ENCODE peak calls at places on chromosomes 7 and 10, in seven cellular contexts. A, F, M, B, S, Z and G are unnamed samples.

GRCh38 chr7:4694653-4695335 is 12.7 kb downstream of the FOXK1 start:
- DNase-seq in F (no peak), B (peak; percentile 90), A (no peak), M (no peak), S (no peak), Z (peak; percentile 42), G (no peak)

GRCh38 chr7:55144333-55144954 is 125.6 kb downstream of the EGFR start:
- DNase-seq in B (no peak), S (no peak), A (no peak), Z (peak; percentile 26), F (no peak), M (no peak), G (no peak)

GRCh38 chr10:125802739-125803138 is 20.3 kb downstream of the UROS start:
- DNase-seq in B (no peak), Z (peak; percentile 8), M (no peak), S (no peak), F (no peak), A (no peak), G (no peak)

GRCh38 chr7:129774359-129774758 is 162.8 kb downstream of the NRF1 start:
- DNase-seq in A (peak; percentile 35), F (no peak), Z (no peak), B (no peak), S (no peak), M (no peak), G (no peak)

GRCh38 chr10:113854757-113855626 is 531 bp downstream of the NHLRC2 start:
- DNase-seq in A (peak; percentile 48), B (peak; percentile 44), Z (peak; percentile 58), F (peak; percentile 30), S (no peak), M (peak; percentile 62), G (peak; percentile 19)

GRCh38 chr7:21945374-21946227 is at the start of gene CDCA7L:
- DNase-seq in F (peak; percentile 11), A (peak; percentile 84), S (no peak), Z (peak; percentile 89), B (peak; percentile 66), M (peak; percentile 93), G (peak; percentile 27)

GRCh38 chr10:103549349-103549685 is 55.8 kb downstream of the NEURL1 start:
- DNase-seq in F (no peak), A (no peak), B (no peak), M (no peak), Z (no peak), S (no peak), G (no peak)

GRCh38 chr10:88984525-88984924 is 6.1 kb upstream of the FAS start:
- DNase-seq in F (no peak), B (no peak), Z (no peak), A (no peak), S (no peak), M (no peak), G (no peak)

GRCh38 chr7:107725138-107725740 is 18.7 kb upstream of the CBLL1 start:
- DNase-seq in S (peak; percentile 30), Z (peak; percentile 51), A (peak; percentile 43), F (peak; percentile 14), M (peak; percentile 86), B (peak; percentile 61), G (peak; percentile 8)

GRCh38 chr7:35646289-35647033 is 48.5 kb downstream of the HERPUD2 start:
- DNase-seq in F (no peak), S (no peak), M (no peak), Z (no peak), B (no peak), A (no peak), G (no peak)

GRCh38 chr10:92219516-92219915 is 71.4 kb downstream of the CPEB3 start:
- DNase-seq in M (no peak), B (no peak), F (no peak), S (no peak), A (no peak), Z (no peak), G (no peak)